ENCODE peak calls at places on chromosomes 16 and 17, in five cellular contexts. Q is gastrocnemius medialis, B is coronary artery, C is Panc1, J is IMR-90. Z is an unnamed sample.
A peak's percentile ranks its signal among the peaks of the same experiment; 100 is the strongest.

GRCh38 chr16:47503936-47504335 is 42.8 kb downstream of the PHKB start:
- DNase-seq in Q (no peak), B (no peak), C (no peak), J (peak; percentile 74), Z (no peak)

GRCh38 chr17:64773836-64774761 is 112.0 kb upstream of the SMURF2 start:
- DNase-seq in Q (no peak), B (no peak), C (no peak), J (peak; percentile 75), Z (no peak)

GRCh38 chr17:43212641-43213490 is 1.2 kb downstream of the TMEM106A start:
- DNase-seq in Q (no peak), B (no peak), C (no peak), J (no peak), Z (no peak)

GRCh38 chr17:9890124-9890523 is 14.9 kb downstream of the RCVRN start:
- DNase-seq in Q (no peak), B (no peak), C (no peak), J (no peak), Z (no peak)

GRCh38 chr17:60631119-60631518 is 31.1 kb downstream of the PPM1D start:
- DNase-seq in Q (no peak), B (no peak), C (no peak), J (no peak), Z (no peak)

GRCh38 chr17:28507567-28508195 is 1.5 kb downstream of the FOXN1 start:
- DNase-seq in Q (no peak), B (no peak), C (no peak), J (no peak), Z (no peak)

GRCh38 chr17:7336240-7337175 is at the start of gene ACAP1:
- DNase-seq in Q (no peak), B (no peak), C (no peak), J (no peak), Z (no peak)

GRCh38 chr17:2883544-2884203 is 87.4 kb downstream of the RAP1GAP2 start:
- DNase-seq in Q (no peak), B (no peak), C (no peak), J (peak; percentile 62), Z (no peak)

GRCh38 chr17:35313875-35314409 is 59.5 kb downstream of the SLFN11 start:
- DNase-seq in Q (no peak), B (no peak), C (no peak), J (no peak), Z (no peak)

GRCh38 chr17:27621557-27621956 is 9.4 kb upstream of the LGALS9 start:
- DNase-seq in Q (no peak), B (no peak), C (no peak), J (no peak), Z (no peak)

GRCh38 chr17:76820523-76820922 is 47.7 kb upstream of the MGAT5B start:
- DNase-seq in Q (no peak), B (no peak), C (no peak), J (no peak), Z (no peak)

GRCh38 chr17:59373879-59374495 is 42.5 kb downstream of the YPEL2 start:
- DNase-seq in Q (peak; percentile 49), B (no peak), C (no peak), J (peak; percentile 62), Z (peak; percentile 78)

GRCh38 chr16:21950782-21951521 is 2.2 kb upstream of the UQCRC2 start:
- DNase-seq in Q (no peak), B (no peak), C (peak; percentile 12), J (peak; percentile 37), Z (no peak)

GRCh38 chr17:80252871-80253270 is 7.8 kb upstream of the RNF213 start:
- DNase-seq in Q (no peak), B (no peak), C (no peak), J (no peak), Z (no peak)

GRCh38 chr17:75327757-75328156 is 38.5 kb upstream of the SLC25A19 start:
- DNase-seq in Q (no peak), B (no peak), C (no peak), J (no peak), Z (no peak)

GRCh38 chr16:85975421-85976100 is 76.6 kb downstream of the IRF8 start:
- DNase-seq in Q (no peak), B (no peak), C (no peak), J (no peak), Z (no peak)

GRCh38 chr17:43665387-43666101 is 3.8 kb upstream of the MEOX1 start:
- DNase-seq in Q (no peak), B (no peak), C (no peak), J (no peak), Z (no peak)

GRCh38 chr16:47463771-47464624 is 2.9 kb downstream of the PHKB start:
- DNase-seq in Q (no peak), B (no peak), C (no peak), J (no peak), Z (no peak)

GRCh38 chr17:17242246-17242645 is 5.3 kb upstream of the FLCN start:
- DNase-seq in Q (no peak), B (no peak), C (no peak), J (no peak), Z (no peak)

GRCh38 chr17:19016881-19017280 is 12.3 kb upstream of the FAM83G start:
- DNase-seq in Q (no peak), B (no peak), C (no peak), J (no peak), Z (no peak)

GRCh38 chr17:40341808-40342574 is 22.5 kb downstream of the GJD3 start:
- DNase-seq in Q (peak; percentile 73), B (peak; percentile 92), C (no peak), J (peak; percentile 50), Z (peak; percentile 92)

GRCh38 chr16:54655171-54655590 is 275.5 kb upstream of the IRX5 start:
- DNase-seq in Q (no peak), B (peak; percentile 74), C (no peak), J (no peak), Z (no peak)

GRCh38 chr16:86251682-86252081 is 258.6 kb upstream of the FOXF1 start:
- DNase-seq in Q (no peak), B (no peak), C (no peak), J (peak; percentile 89), Z (no peak)

GRCh38 chr17:73343739-73344454 is 32.1 kb upstream of the CDC42EP4 start:
- DNase-seq in Q (no peak), B (no peak), C (no peak), J (no peak), Z (no peak)

GRCh38 chr17:82082456-82082855 is 15.6 kb downstream of the FASN start:
- DNase-seq in Q (no peak), B (no peak), C (no peak), J (no peak), Z (no peak)

GRCh38 chr17:82080048-82080788 is 14.6 kb upstream of the DUS1L start:
- DNase-seq in Q (no peak), B (no peak), C (no peak), J (no peak), Z (no peak)

GRCh38 chr17:82081546-82081945 is 15.9 kb upstream of the DUS1L start:
- DNase-seq in Q (no peak), B (no peak), C (no peak), J (no peak), Z (no peak)

GRCh38 chr17:82081966-82082365 is 16.1 kb downstream of the FASN start:
- DNase-seq in Q (no peak), B (no peak), C (no peak), J (no peak), Z (no peak)

DNA sequence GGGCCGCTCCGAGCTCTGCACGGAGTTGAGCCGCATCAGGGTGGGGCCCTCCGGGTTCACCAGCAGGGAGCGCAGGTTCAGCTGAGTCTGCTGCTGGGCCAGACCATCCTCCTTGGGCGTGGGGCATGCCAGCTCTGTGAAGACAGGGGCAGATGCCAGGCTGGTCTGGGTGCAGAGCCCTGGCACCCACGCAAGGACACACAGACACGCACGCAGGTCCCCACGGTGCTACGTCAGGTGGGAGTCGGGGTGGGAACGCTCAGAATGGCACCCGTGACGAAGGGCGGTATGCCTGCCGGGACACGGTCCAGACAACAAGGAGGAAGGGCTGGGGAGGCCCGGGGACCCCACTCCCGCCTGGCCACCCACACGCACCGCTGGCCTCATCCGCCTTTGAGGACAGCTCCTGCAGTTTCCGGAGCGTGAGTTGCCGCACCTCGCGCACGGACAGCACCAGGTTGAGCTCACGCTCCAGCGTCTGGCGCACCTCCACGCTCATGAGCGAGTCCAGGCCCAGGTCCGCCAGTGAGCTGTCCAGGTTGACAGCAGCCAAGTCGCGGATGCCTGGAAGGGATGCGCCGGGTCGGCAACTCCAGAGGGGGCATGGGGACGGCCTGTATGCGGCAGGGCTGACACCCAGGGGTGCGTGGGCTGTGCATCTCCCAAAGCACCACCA is 15.3 kb upstream of the DUS1L start:
- DNase-seq in Q (no peak), B (no peak), C (no peak), J (no peak), Z (no peak)
- TF ChIP-seq CTCF in Q (no peak), B (no peak), C (no peak), J (no peak), Z (no peak)

GRCh38 chr16:61148930-61149329 is 887.3 kb downstream of the CDH8 start:
- DNase-seq in Q (no peak), B (no peak), C (no peak), J (no peak), Z (no peak)
- TF ChIP-seq CTCF in Q (no peak), B (no peak), C (peak; percentile 25), J (no peak), Z (no peak)

GRCh38 chr16:70374213-70374612 is 27.5 kb downstream of the DDX19A start:
- DNase-seq in Q (no peak), B (no peak), C (no peak), J (no peak), Z (no peak)
- TF ChIP-seq CTCF in Q (no peak), B (no peak), C (no peak), J (no peak), Z (no peak)

GRCh38 chr16:67170948-67171649 is 761 bp downstream of the NOL3 start:
- DNase-seq in Q (no peak), B (no peak), C (no peak), J (peak; percentile 41), Z (no peak)

GRCh38 chr16:67173323-67173722 is 3.0 kb downstream of the NOL3 start:
- DNase-seq in Q (no peak), B (no peak), C (no peak), J (no peak), Z (no peak)

GRCh38 chr16:67176662-67177061 is 6.3 kb downstream of the NOL3 start:
- DNase-seq in Q (no peak), B (no peak), C (no peak), J (no peak), Z (no peak)

GRCh38 chr16:67174706-67175231 is 4.4 kb downstream of the NOL3 start:
- DNase-seq in Q (no peak), B (no peak), C (no peak), J (no peak), Z (no peak)

DNA sequence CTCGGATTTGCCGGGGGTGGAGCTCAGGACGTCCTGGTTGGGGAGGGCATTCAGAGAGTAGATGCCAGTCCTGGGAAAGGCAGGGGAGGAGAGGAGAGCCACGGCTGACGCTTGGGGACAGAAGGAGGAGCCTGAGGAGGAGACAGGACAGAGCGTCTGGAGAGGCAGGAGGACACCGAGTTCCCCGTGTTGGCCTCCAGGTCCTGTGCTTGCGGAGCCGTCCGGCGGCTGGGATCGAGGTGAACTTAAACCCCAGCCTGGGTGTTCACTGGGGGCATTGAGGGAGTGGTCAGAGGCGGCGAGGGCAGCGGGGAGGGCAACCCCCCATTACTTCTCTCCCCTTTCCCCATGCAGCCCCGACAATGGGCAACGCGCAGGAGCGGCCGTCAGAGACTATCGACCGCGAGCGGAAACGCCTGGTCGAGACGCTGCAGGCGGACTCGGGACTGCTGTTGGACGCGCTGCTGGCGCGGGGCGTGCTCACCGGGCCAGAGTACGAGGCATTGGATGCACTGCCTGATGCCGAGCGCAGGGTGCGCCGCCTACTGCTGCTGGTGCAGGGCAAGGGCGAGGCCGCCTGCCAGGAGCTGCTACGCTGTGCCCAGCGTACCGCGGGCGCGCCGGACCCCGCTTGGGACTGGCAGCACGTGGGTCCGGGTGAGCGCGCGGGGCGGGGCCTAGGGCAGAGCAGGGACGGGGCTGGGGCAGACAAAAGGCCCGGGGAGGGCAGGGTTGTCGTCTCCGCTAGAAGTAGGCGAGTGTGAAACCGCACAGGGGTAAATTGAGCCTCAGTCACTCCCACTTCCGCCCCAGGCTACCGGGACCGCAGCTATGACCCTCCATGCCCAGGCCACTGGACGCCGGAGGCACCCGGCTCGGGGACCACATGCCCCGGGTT is 3.7 kb downstream of the NOL3 start:
- DNase-seq in Q (peak; percentile 89), B (peak; percentile 96), C (no peak), J (peak; percentile 76), Z (peak; percentile 96)
- TF ChIP-seq CTCF in Q (peak; percentile 38), B (no peak), C (peak; percentile 34), J (peak; percentile 38), Z (peak; percentile 33)